ENCODE peak calls at places on chromosomes 13 and 19, in seven cellular contexts. O is suprapubic skin, M is upper lobe of left lung, Q is breast epithelium, Z is transverse colon, S is K562, Y is stomach. R is an unnamed sample.

GRCh38 chr19:46787040-46787330 is 1.4 kb downstream of the SLC1A5 start:
- DNase-seq in Q (no peak), Y (no peak), M (no peak), O (no peak), S (no peak), Z (no peak), R (no peak)

GRCh38 chr19:11227201-11227886 is 12.1 kb upstream of the ANGPTL8 start:
- DNase-seq in S (peak; percentile 91), Q (no peak), Y (no peak), Z (no peak), O (no peak), M (peak; percentile 46), R (no peak)

GRCh38 chr13:27533155-27533643 is 82.8 kb upstream of the MTIF3 start:
- DNase-seq in M (peak; percentile 93), Q (peak; percentile 78), Z (peak; percentile 87), Y (peak; percentile 92), O (peak; percentile 88), S (peak; percentile 56), R (peak; percentile 94)

GRCh38 chr13:46773556-46773955 is 23.4 kb downstream of the ESD start:
- DNase-seq in Z (no peak), O (no peak), Y (no peak), S (no peak), M (no peak), Q (no peak), R (no peak)

GRCh38 chr13:38669234-38669964 is 17.5 kb upstream of the FREM2 start:
- DNase-seq in O (no peak), S (no peak), Q (no peak), Y (no peak), M (no peak), Z (no peak), R (no peak)

GRCh38 chr19:45821103-45821521 is 6.0 kb upstream of the RSPH6A start:
- DNase-seq in M (peak; percentile 47), Y (no peak), Z (no peak), S (no peak), Q (no peak), O (no peak), R (no peak)

GRCh38 chr13:110491869-110492268 is 69.7 kb downstream of the RAB20 start:
- DNase-seq in Z (no peak), S (no peak), Q (no peak), Y (no peak), M (peak; percentile 62), O (no peak), R (no peak)

GRCh38 chr13:43787998-43788397 is 1.2 kb upstream of the ENOX1 start:
- DNase-seq in O (no peak), M (no peak), S (no peak), Y (no peak), Z (no peak), Q (no peak), R (no peak)

GRCh38 chr13:30116379-30116778 is 191.0 kb downstream of the KATNAL1 start:
- DNase-seq in Q (no peak), S (no peak), O (no peak), Z (no peak), M (no peak), Y (no peak), R (no peak)

GRCh38 chr13:110226051-110226562 is 80.8 kb downstream of the COL4A1 start:
- DNase-seq in Z (no peak), S (no peak), M (no peak), Y (no peak), O (no peak), Q (no peak), R (no peak)

GRCh38 chr19:38975861-38976271 is 324 bp upstream of the FBXO17 start:
- DNase-seq in S (peak; percentile 89), Z (no peak), Q (no peak), M (no peak), O (no peak), Y (no peak), R (no peak)

GRCh38 chr13:31160857-31161582 is 684 bp downstream of the HSPH1 start:
- DNase-seq in Q (no peak), M (peak; percentile 90), O (no peak), Y (peak; percentile 60), Z (peak; percentile 70), S (peak; percentile 11), R (peak; percentile 89)

GRCh38 chr13:78030351-78030750 is 111.7 kb upstream of the EDNRB start:
- DNase-seq in O (no peak), Q (no peak), S (no peak), M (no peak), Y (no peak), Z (no peak), R (no peak)

GRCh38 chr19:13207237-13208130 is 57.3 kb downstream of the IER2 start:
- DNase-seq in S (no peak), Y (no peak), Q (no peak), Z (no peak), M (peak; percentile 90), O (no peak), R (peak; percentile 89)

GRCh38 chr13:95556981-95557380 is 4.5 kb downstream of the CLDN10 start:
- DNase-seq in Z (no peak), M (no peak), Q (no peak), Y (no peak), O (no peak), S (no peak), R (no peak)

GRCh38 chr13:113786262-113786841 is 27.3 kb downstream of the TMEM255B start:
- DNase-seq in M (no peak), S (no peak), Z (no peak), Y (peak; percentile 8), Q (no peak), O (no peak), R (peak; percentile 38)

GRCh38 chr19:3185482-3186376 is at the start of gene NCLN:
- DNase-seq in Z (peak; percentile 96), O (peak; percentile 96), Q (peak; percentile 92), Y (peak; percentile 96), S (peak; percentile 84), M (peak; percentile 99), R (peak; percentile 98)

GRCh38 chr19:3186377-3186688 is 603 bp downstream of the NCLN start:
- DNase-seq in Q (no peak), Y (no peak), M (no peak), S (no peak), Z (no peak), O (no peak), R (peak; percentile 92)

GRCh38 chr19:3187662-3188511 is 2.2 kb downstream of the NCLN start:
- DNase-seq in M (peak; percentile 67), Z (no peak), O (no peak), Y (no peak), S (no peak), Q (no peak), R (no peak)

GRCh38 chr19:3188627-3189596 is 3.2 kb downstream of the NCLN start:
- DNase-seq in S (no peak), M (peak; percentile 54), Q (no peak), O (no peak), Z (peak; percentile 87), Y (no peak), R (peak; percentile 91)

GRCh38 chr19:3186891-3187661 is 1.3 kb downstream of the NCLN start:
- DNase-seq in Z (peak; percentile 27), Y (no peak), Q (no peak), O (no peak), M (peak; percentile 28), S (peak; percentile 54), R (no peak)
- TF ChIP-seq POLR2AphosphoS5 in Z (no peak), Y (no peak), Q (no peak), O (no peak), M (no peak), S (no peak), R (no peak)

GRCh38 chr19:44066305-44066704 is 5.7 kb upstream of the ZNF284 start:
- DNase-seq in M (no peak), Y (no peak), O (no peak), Z (no peak), S (no peak), Q (no peak), R (no peak)

GRCh38 chr19:44071824-44072542 is at the start of gene ZNF284:
- DNase-seq in M (peak; percentile 73), S (peak; percentile 67), Q (peak; percentile 82), Z (peak; percentile 91), O (peak; percentile 89), Y (peak; percentile 84), R (peak; percentile 93)

GRCh38 chr19:44072543-44073401 is 813 bp downstream of the ZNF284 start:
- DNase-seq in Q (no peak), S (no peak), O (no peak), Z (no peak), M (no peak), Y (no peak), R (no peak)

DNA sequence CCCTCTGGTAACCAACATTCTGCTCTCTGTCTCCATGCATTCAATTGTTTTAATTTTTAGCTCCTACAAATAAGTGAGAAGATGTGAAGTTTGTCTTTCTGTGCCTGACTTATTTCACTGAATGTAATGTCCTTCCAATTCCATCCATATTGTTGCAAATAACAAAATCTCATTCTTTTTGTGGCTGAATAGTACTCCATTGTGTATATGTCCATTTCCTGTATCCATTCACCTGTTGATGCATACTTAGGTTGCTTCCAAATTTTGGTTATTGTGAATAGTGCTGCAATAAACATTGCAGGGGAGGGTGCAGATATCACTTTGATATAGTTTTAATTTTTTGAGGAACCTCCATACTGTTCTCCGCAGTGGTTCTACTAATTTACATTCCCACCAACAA is 2.5 kb upstream of the ZNF284 start:
- DNase-seq in Z (no peak), O (no peak), Q (no peak), M (no peak), S (no peak), Y (no peak), R (no peak)
- H3K9me3 ChIP-seq in Z (peaks cover 47% of the 10 kb centered on the region), O (peaks cover 34% of the 10 kb centered on the region), Q (peaks cover 56% of the 10 kb centered on the region), M (peaks cover 43% of the 10 kb centered on the region), S (peaks cover 4% of the 10 kb centered on the region), Y (peaks cover 47% of the 10 kb centered on the region), R (peaks cover 56% of the 10 kb centered on the region)

DNA sequence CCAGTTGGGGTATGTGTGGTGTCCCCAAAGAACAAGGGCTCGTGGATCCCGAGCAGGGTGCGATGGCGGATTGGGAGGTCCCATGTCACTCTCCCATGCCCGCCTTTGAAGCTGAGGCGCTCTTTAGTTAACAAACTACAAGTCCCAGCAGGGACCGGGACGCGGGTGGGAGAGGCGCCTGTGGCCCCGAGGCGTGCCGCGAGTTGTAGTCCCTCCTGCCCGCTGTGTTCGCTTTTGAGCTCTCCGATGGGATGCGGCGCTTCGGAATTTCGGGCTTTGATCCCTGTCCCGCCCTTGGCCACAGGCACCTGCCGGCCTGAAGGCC is 10.9 kb downstream of the CYTH2 start:
- DNase-seq in Z (peak; percentile 57), S (no peak), Q (no peak), Y (peak; percentile 49), O (no peak), M (peak; percentile 88), R (peak; percentile 89)
- TF ChIP-seq POLR2AphosphoS5 in Z (peak; percentile 47), S (no peak), Q (no peak), Y (peak; percentile 13), O (no peak), M (no peak), R (peak; percentile 75)

GRCh38 chr19:9183000-9183399 is 4.2 kb downstream of the OR7D2 start:
- DNase-seq in S (no peak), Q (no peak), M (peak; percentile 52), Z (no peak), O (no peak), Y (no peak), R (no peak)
- H3K9me3 ChIP-seq in S (no peaks in the 10 kb centered on the region), Q (peaks cover 3% of the 10 kb centered on the region), M (no peaks in the 10 kb centered on the region), Z (no peaks in the 10 kb centered on the region), O (peaks cover under 1% of the 10 kb centered on the region), Y (peaks cover 4% of the 10 kb centered on the region), R (no peaks in the 10 kb centered on the region)

R was measured in spleen.